ENCODE peak calls at places on chromosomes 11 and 22, in six cellular contexts. P, B, A, D, M and C are unnamed samples.

GRCh38 chr22:23033116-23033905 is 37.0 kb upstream of the GNAZ start:
- DNase-seq in P (no peak), B (no peak), A (no peak), D (no peak), M (no peak), C (no peak)

GRCh38 chr11:131465746-131466145 is 95.3 kb downstream of the NTM start:
- DNase-seq in P (no peak), B (no peak), A (no peak), D (no peak), M (no peak), C (no peak)

GRCh38 chr11:69359735-69360470 is 65.9 kb downstream of the MYEOV start:
- DNase-seq in P (peak; percentile 6), B (no peak), A (no peak), D (no peak), M (no peak), C (no peak)

GRCh38 chr11:79404325-79404724 is 36.5 kb downstream of the TENM4 start:
- DNase-seq in P (no peak), B (no peak), A (no peak), D (no peak), M (no peak), C (no peak)

GRCh38 chr11:73597340-73597955 is 464 bp downstream of the FAM168A start:
- DNase-seq in P (no peak), B (no peak), A (no peak), D (no peak), M (peak; percentile 8), C (no peak)

GRCh38 chr11:2390091-2390870 is 10.3 kb upstream of the TSSC4 start:
- DNase-seq in P (no peak), B (no peak), A (no peak), D (no peak), M (no peak), C (no peak)

GRCh38 chr22:44738347-44738715 is 14.0 kb upstream of the ARHGAP8 start:
- DNase-seq in P (no peak), B (no peak), A (no peak), D (no peak), M (peak; percentile 90), C (peak; percentile 48)

GRCh38 chr22:36430863-36431262 is 43.1 kb upstream of the MYH9 start:
- DNase-seq in P (no peak), B (peak; percentile 53), A (no peak), D (no peak), M (no peak), C (no peak)

GRCh38 chr11:109795234-109795633 is 298.0 kb upstream of the ZC3H12C start:
- DNase-seq in P (no peak), B (peak; percentile 14), A (no peak), D (no peak), M (peak; percentile 5), C (no peak)

GRCh38 chr22:29799217-29799680 is 32.1 kb downstream of the UQCR10 start:
- DNase-seq in P (no peak), B (peak; percentile 87), A (no peak), D (peak; percentile 84), M (peak; percentile 78), C (no peak)

GRCh38 chr11:106276126-106276525 is 198.7 kb downstream of the AASDHPPT start:
- DNase-seq in P (no peak), B (no peak), A (no peak), D (no peak), M (no peak), C (no peak)

GRCh38 chr22:30841264-30841663 is 127.3 kb downstream of the MORC2 start:
- DNase-seq in P (no peak), B (no peak), A (no peak), D (no peak), M (no peak), C (no peak)

GRCh38 chr11:12112150-12112520 is 1.7 kb downstream of the MICAL2 start:
- DNase-seq in P (no peak), B (no peak), A (no peak), D (no peak), M (no peak), C (no peak)

GRCh38 chr11:67420147-67420645 is 4.7 kb downstream of the CARNS1 start:
- DNase-seq in P (no peak), B (no peak), A (no peak), D (no peak), M (no peak), C (no peak)

GRCh38 chr11:123480290-123480815 is 50.3 kb downstream of the GRAMD1B start:
- DNase-seq in P (no peak), B (no peak), A (no peak), D (no peak), M (no peak), C (no peak)

GRCh38 chr11:41613321-41613720 is 153.9 kb upstream of the LRRC4C start:
- DNase-seq in P (no peak), B (no peak), A (no peak), D (no peak), M (no peak), C (no peak)

GRCh38 chr11:72598901-72599300 is 75.3 kb downstream of the PDE2A start:
- DNase-seq in P (no peak), B (peak; percentile 65), A (no peak), D (peak; percentile 55), M (peak; percentile 54), C (peak; percentile 22)

GRCh38 chr22:38081941-38082828 is 1.8 kb downstream of the SLC16A8 start:
- DNase-seq in P (peak; percentile 90), B (no peak), A (no peak), D (no peak), M (no peak), C (no peak)

GRCh38 chr22:46797355-46797754 is 34.9 kb downstream of the TBC1D22A start:
- DNase-seq in P (no peak), B (peak; percentile 64), A (no peak), D (no peak), M (peak; percentile 63), C (peak; percentile 9)

GRCh38 chr11:64760759-64761417 is 1.1 kb upstream of the PYGM start:
- DNase-seq in P (no peak), B (no peak), A (no peak), D (no peak), M (no peak), C (no peak)

GRCh38 chr11:130873766-130874165 is 42.5 kb downstream of the SNX19 start:
- DNase-seq in P (no peak), B (no peak), A (no peak), D (no peak), M (no peak), C (no peak)

GRCh38 chr11:27305751-27306150 is 57.3 kb downstream of the CCDC34 start:
- DNase-seq in P (no peak), B (no peak), A (no peak), D (no peak), M (no peak), C (no peak)

GRCh38 chr11:125448136-125448535 is 47.9 kb downstream of the FEZ1 start:
- DNase-seq in P (no peak), B (no peak), A (no peak), D (no peak), M (no peak), C (no peak)

GRCh38 chr11:10779086-10779485 is 28.0 kb downstream of the CTR9 start:
- DNase-seq in P (no peak), B (no peak), A (no peak), D (no peak), M (no peak), C (no peak)

GRCh38 chr22:49670610-49671330 is 156.9 kb downstream of the BRD1 start:
- DNase-seq in P (peak; percentile 90), B (no peak), A (no peak), D (no peak), M (no peak), C (no peak)

GRCh38 chr11:117220999-117221774 is 10.7 kb downstream of the PCSK7 start:
- DNase-seq in P (no peak), B (no peak), A (no peak), D (peak; percentile 40), M (no peak), C (no peak)

GRCh38 chr11:27497284-27497866 is 9.2 kb downstream of the LIN7C start:
- DNase-seq in P (no peak), B (peak; percentile 33), A (no peak), D (no peak), M (peak; percentile 42), C (peak; percentile 13)

GRCh38 chr11:14905104-14906033 is 13.3 kb upstream of the CYP2R1 start:
- DNase-seq in P (peak; percentile 90), B (peak; percentile 49), A (peak; percentile 56), D (peak; percentile 43), M (peak; percentile 58), C (peak; percentile 30)

GRCh38 chr22:45997775-45998637 is 21.0 kb upstream of the WNT7B start:
- DNase-seq in P (peak; percentile 83), B (no peak), A (no peak), D (no peak), M (no peak), C (no peak)

GRCh38 chr11:47056261-47056915 is 119.8 kb downstream of the CSTPP1 start:
- DNase-seq in P (no peak), B (no peak), A (no peak), D (no peak), M (peak; percentile 70), C (peak; percentile 9)

GRCh38 chr11:81874627-81875026 is 859.0 kb downstream of the FAM181B start:
- DNase-seq in P (no peak), B (no peak), A (no peak), D (no peak), M (no peak), C (peak; percentile 33)

GRCh38 chr11:57214087-57214395 is 23.0 kb downstream of the APLNR start:
- DNase-seq in P (no peak), B (no peak), A (no peak), D (no peak), M (peak; percentile 17), C (no peak)

GRCh38 chr22:46788426-46789168 is 26.1 kb downstream of the TBC1D22A start:
- DNase-seq in P (peak; percentile 48), B (no peak), A (no peak), D (no peak), M (no peak), C (no peak)

GRCh38 chr11:34074391-34074790 is 22.9 kb downstream of the CAPRIN1 start:
- DNase-seq in P (no peak), B (no peak), A (no peak), D (no peak), M (no peak), C (no peak)

GRCh38 chr22:36419912-36420882 is 32.4 kb upstream of the MYH9 start:
- DNase-seq in P (no peak), B (no peak), A (no peak), D (no peak), M (peak; percentile 52), C (peak; percentile 76)